ENCODE peak calls at places on chromosome 14, in nine cellular contexts. L, H, J, M, I, E, F, W and O are unnamed samples.

GRCh38 chr14:27384124-27384523 is 786.3 kb upstream of the NOVA1 start:
- DNase-seq in L (no peak), H (no peak), J (no peak), M (no peak), I (no peak), E (no peak), F (no peak), W (no peak), O (no peak)

GRCh38 chr14:105446971-105447370 is 27.3 kb downstream of the MTA1 start:
- DNase-seq in L (no peak), H (no peak), J (no peak), M (no peak), I (no peak), E (no peak), F (no peak), W (no peak), O (no peak)

GRCh38 chr14:104316723-104317499 is 178.5 kb downstream of the KIF26A start:
- DNase-seq in L (no peak), H (no peak), J (no peak), M (no peak), I (no peak), E (no peak), F (no peak), W (no peak), O (no peak)

GRCh38 chr14:51750542-51750941 is 98.8 kb downstream of the FRMD6 start:
- DNase-seq in L (no peak), H (no peak), J (peak; percentile 80), M (no peak), I (no peak), E (no peak), F (no peak), W (no peak), O (peak; percentile 56)

GRCh38 chr14:23704890-23705289 is 68.7 kb downstream of the DHRS2 start:
- DNase-seq in L (no peak), H (no peak), J (peak; percentile 50), M (no peak), I (no peak), E (peak; percentile 11), F (no peak), W (no peak), O (no peak)

GRCh38 chr14:104549536-104550339 is 29.8 kb upstream of the C14orf180 start:
- DNase-seq in L (no peak), H (no peak), J (no peak), M (no peak), I (no peak), E (no peak), F (no peak), W (no peak), O (no peak)

GRCh38 chr14:21537088-21537424 is 10.9 kb upstream of the SALL2 start:
- DNase-seq in L (no peak), H (no peak), J (no peak), M (no peak), I (no peak), E (no peak), F (no peak), W (no peak), O (no peak)

GRCh38 chr14:36503771-36504741 is 16.0 kb downstream of the NKX2-1 start:
- DNase-seq in L (no peak), H (no peak), J (peak; percentile 55), M (no peak), I (no peak), E (no peak), F (peak; percentile 12), W (no peak), O (peak; percentile 58)

GRCh38 chr14:69682607-69683263 is 71.3 kb downstream of the SUSD6 start:
- DNase-seq in L (no peak), H (no peak), J (no peak), M (no peak), I (no peak), E (no peak), F (no peak), W (no peak), O (no peak)

GRCh38 chr14:96634896-96635295 is 132.7 kb downstream of the PAPOLA start:
- DNase-seq in L (no peak), H (no peak), J (no peak), M (no peak), I (no peak), E (no peak), F (no peak), W (no peak), O (no peak)

GRCh38 chr14:104690266-104690711 is 871 bp downstream of the INF2 start:
- DNase-seq in L (no peak), H (no peak), J (no peak), M (no peak), I (no peak), E (no peak), F (no peak), W (no peak), O (no peak)

GRCh38 chr14:32352631-32353030 is 23.5 kb downstream of the AKAP6 start:
- DNase-seq in L (no peak), H (no peak), J (no peak), M (no peak), I (no peak), E (peak; percentile 31), F (no peak), W (no peak), O (no peak)

GRCh38 chr14:98984719-98985041 is 287.3 kb downstream of the BCL11B start:
- DNase-seq in L (peak; percentile 69), H (peak; percentile 50), J (peak; percentile 79), M (peak; percentile 50), I (no peak), E (no peak), F (no peak), W (peak; percentile 30), O (no peak)

GRCh38 chr14:81313775-81314429 is 86.2 kb downstream of the STON2 start:
- DNase-seq in L (no peak), H (no peak), J (no peak), M (no peak), I (no peak), E (no peak), F (no peak), W (no peak), O (no peak)

GRCh38 chr14:98408713-98409112 is 863.3 kb downstream of the BCL11B start:
- DNase-seq in L (no peak), H (no peak), J (no peak), M (no peak), I (no peak), E (no peak), F (no peak), W (no peak), O (peak; percentile 28)

GRCh38 chr14:31543969-31544799 is 17.0 kb upstream of the NUBPL start:
- DNase-seq in L (no peak), H (no peak), J (peak; percentile 27), M (no peak), I (no peak), E (no peak), F (no peak), W (no peak), O (no peak)

GRCh38 chr14:81193924-81194633 is 26.7 kb downstream of the GTF2A1 start:
- DNase-seq in L (no peak), H (no peak), J (peak; percentile 23), M (no peak), I (no peak), E (no peak), F (no peak), W (no peak), O (no peak)

GRCh38 chr14:82075566-82075965 is 541.9 kb upstream of the SEL1L start:
- DNase-seq in L (no peak), H (no peak), J (peak; percentile 71), M (no peak), I (no peak), E (no peak), F (peak; percentile 64), W (no peak), O (peak; percentile 92)

GRCh38 chr14:61570961-61571299 is 124.4 kb upstream of the HIF1A start:
- DNase-seq in L (no peak), H (no peak), J (no peak), M (no peak), I (no peak), E (no peak), F (no peak), W (no peak), O (no peak)

GRCh38 chr14:91374287-91374880 is 43.2 kb downstream of the CCDC88C start:
- DNase-seq in L (no peak), H (no peak), J (no peak), M (no peak), I (no peak), E (no peak), F (no peak), W (no peak), O (no peak)

GRCh38 chr14:63426838-63427237 is 108.1 kb upstream of the GPHB5 start:
- DNase-seq in L (no peak), H (no peak), J (no peak), M (no peak), I (no peak), E (no peak), F (no peak), W (no peak), O (peak; percentile 9)

GRCh38 chr14:69260246-69260978 is 454 bp downstream of the GALNT16 start:
- DNase-seq in L (no peak), H (no peak), J (peak; percentile 79), M (no peak), I (no peak), E (peak; percentile 38), F (peak; percentile 58), W (no peak), O (peak; percentile 76)

GRCh38 chr14:95601650-95602049 is 66.8 kb downstream of the GLRX5 start:
- DNase-seq in L (no peak), H (no peak), J (peak; percentile 62), M (no peak), I (no peak), E (no peak), F (no peak), W (no peak), O (no peak)

GRCh38 chr14:52124791-52125661 is 56.2 kb upstream of the NID2 start:
- DNase-seq in L (no peak), H (no peak), J (peak; percentile 79), M (no peak), I (no peak), E (peak; percentile 80), F (no peak), W (no peak), O (peak; percentile 16)

GRCh38 chr14:73025544-73025943 is 1.4 kb downstream of the ZFYVE1 start:
- DNase-seq in L (no peak), H (no peak), J (peak; percentile 22), M (no peak), I (no peak), E (peak; percentile 8), F (no peak), W (no peak), O (no peak)

GRCh38 chr14:100755649-100756048 is 29.0 kb downstream of the DLK1 start:
- DNase-seq in L (no peak), H (no peak), J (no peak), M (no peak), I (no peak), E (no peak), F (no peak), W (no peak), O (no peak)

GRCh38 chr14:52694761-52695480 is 437 bp downstream of the ERO1A start:
- DNase-seq in L (peak; percentile 58), H (peak; percentile 30), J (peak; percentile 63), M (peak; percentile 42), I (no peak), E (peak; percentile 58), F (no peak), W (peak; percentile 12), O (peak; percentile 74)

GRCh38 chr14:71604231-71604630 is 328.0 kb upstream of the RGS6 start:
- DNase-seq in L (no peak), H (no peak), J (no peak), M (no peak), I (no peak), E (no peak), F (no peak), W (no peak), O (no peak)

GRCh38 chr14:68476212-68476964 is 316.5 kb downstream of the ZFP36L1 start:
- DNase-seq in L (no peak), H (no peak), J (peak; percentile 80), M (no peak), I (peak; percentile 43), E (peak; percentile 93), F (no peak), W (no peak), O (peak; percentile 50)

GRCh38 chr14:59037620-59038019 is 150.8 kb upstream of the DAAM1 start:
- DNase-seq in L (no peak), H (no peak), J (no peak), M (no peak), I (no peak), E (no peak), F (no peak), W (no peak), O (no peak)